ENCODE peak calls at places on chromosomes 2 and 18, in four cellular contexts. D is BJ, X is WERI-Rb-1, H is heart left ventricle. W is an unnamed sample.
A peak's percentile ranks its signal among the peaks of the same experiment; 100 is the strongest.

GRCh38 chr2:95306306-95306895 is 9.3 kb downstream of the KCNIP3 start:
- DNase-seq in D (no peak), X (no peak), H (no peak), W (no peak)

GRCh38 chr2:20108655-20109396 is 57.4 kb upstream of the LAPTM4A start:
- DNase-seq in D (no peak), X (no peak), H (no peak), W (peak; percentile 82)

GRCh38 chr2:25700221-25700660 is 26.9 kb upstream of the DTNB start:
- DNase-seq in D (peak; percentile 19), X (peak; percentile 40), H (no peak), W (peak; percentile 69)

GRCh38 chr2:149858916-149859634 is 271.5 kb upstream of the MMADHC start:
- DNase-seq in D (peak; percentile 22), X (no peak), H (peak; percentile 9), W (peak; percentile 76)

GRCh38 chr2:218671077-218671653 is 637 bp downstream of the RNF25 start:
- DNase-seq in D (no peak), X (no peak), H (no peak), W (peak; percentile 49)

GRCh38 chr2:86747708-86748627 is 27.9 kb downstream of the RMND5A start:
- DNase-seq in D (peak; percentile 57), X (peak; percentile 11), H (no peak), W (peak; percentile 85)

GRCh38 chr2:191318037-191318728 is 73.0 kb downstream of the MYO1B start:
- DNase-seq in D (no peak), X (no peak), H (no peak), W (peak; percentile 82)

GRCh38 chr2:96772903-96773675 is 12.4 kb downstream of the CNNM4 start:
- DNase-seq in D (no peak), X (no peak), H (no peak), W (no peak)

GRCh38 chr2:142750858-142751257 is 126.6 kb upstream of the KYNU start:
- DNase-seq in D (no peak), X (no peak), H (no peak), W (no peak)

GRCh38 chr2:126527836-126528490 is 128.0 kb upstream of the GYPC start:
- DNase-seq in D (no peak), X (peak; percentile 68), H (peak; percentile 67), W (peak; percentile 46)

GRCh38 chr2:70751881-70752280 is 16.1 kb downstream of the ADD2 start:
- DNase-seq in D (no peak), X (no peak), H (no peak), W (no peak)

GRCh38 chr2:190959911-190960788 is 53.8 kb downstream of the STAT1 start:
- DNase-seq in D (no peak), X (no peak), H (no peak), W (peak; percentile 47)

GRCh38 chr2:47086571-47086970 is 68.5 kb downstream of the STPG4 start:
- DNase-seq in D (no peak), X (no peak), H (no peak), W (no peak)

GRCh38 chr2:85852979-85853498 is 35.8 kb downstream of the ST3GAL5 start:
- DNase-seq in D (no peak), X (no peak), H (peak; percentile 31), W (peak; percentile 24)

GRCh38 chr2:177147834-177148233 is 64.8 kb upstream of the HNRNPA3 start:
- DNase-seq in D (no peak), X (peak; percentile 28), H (no peak), W (no peak)

GRCh38 chr2:177147093-177147694 is 65.4 kb upstream of the HNRNPA3 start:
- DNase-seq in D (no peak), X (no peak), H (no peak), W (peak; percentile 76)

GRCh38 chr2:177148477-177149154 is 64.0 kb upstream of the HNRNPA3 start:
- DNase-seq in D (no peak), X (peak; percentile 91), H (peak; percentile 66), W (peak; percentile 68)

GRCh38 chr2:177153805-177154204 is 58.8 kb upstream of the HNRNPA3 start:
- DNase-seq in D (no peak), X (no peak), H (no peak), W (no peak)

GRCh38 chr2:177149155-177149503 is 63.5 kb upstream of the HNRNPA3 start:
- DNase-seq in D (no peak), X (no peak), H (no peak), W (no peak)
- H3K4me3 ChIP-seq in D (no peak overlapping the region), X (no peak overlapping the region), H (no peak overlapping the region), W (no peak overlapping the region)

GRCh38 chr18:69987870-69988269 is 40.2 kb upstream of the CD226 start:
- DNase-seq in D (no peak), X (no peak), H (no peak), W (no peak)

GRCh38 chr18:69980982-69981804 is 33.5 kb upstream of the CD226 start:
- DNase-seq in D (no peak), X (no peak), H (no peak), W (no peak)

GRCh38 chr18:69981948-69982347 is 34.3 kb upstream of the CD226 start:
- DNase-seq in D (no peak), X (no peak), H (no peak), W (no peak)

GRCh38 chr18:69982417-69982816 is 34.7 kb upstream of the CD226 start:
- DNase-seq in D (no peak), X (no peak), H (no peak), W (no peak)

DNA sequence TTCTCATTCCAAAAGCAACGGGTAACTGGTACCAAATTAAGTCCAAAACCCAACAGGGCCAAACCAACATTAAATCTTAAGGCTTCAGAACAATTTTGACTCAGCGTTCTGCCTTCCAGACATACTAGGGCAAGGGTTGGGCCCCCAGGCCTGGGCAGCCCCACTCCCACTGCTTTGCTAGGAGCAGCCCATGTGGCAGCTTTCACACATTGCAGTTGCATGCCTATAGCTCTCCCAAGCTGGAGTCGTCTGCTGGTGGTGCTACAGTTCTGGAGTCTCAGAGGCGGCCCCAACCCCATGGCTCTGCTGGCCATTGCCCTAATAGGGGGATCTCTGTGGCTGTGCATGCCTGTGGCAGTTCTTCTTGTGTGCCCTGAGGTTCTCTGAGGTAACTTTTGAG is 37.6 kb upstream of the CD226 start:
- DNase-seq in D (no peak), X (no peak), H (no peak), W (no peak)
- TF ChIP-seq CTCF in D (no peak), X (no peak), H (no peak), W (no peak)

GRCh38 chr18:50293039-50293438 is 5.5 kb upstream of the CXXC1 start:
- DNase-seq in D (no peak), X (no peak), H (no peak), W (no peak)

GRCh38 chr18:50301074-50301473 is 13.6 kb upstream of the CXXC1 start:
- DNase-seq in D (no peak), X (peak; percentile 56), H (no peak), W (no peak)

GRCh38 chr18:50299626-50300388 is 12.3 kb upstream of the CXXC1 start:
- DNase-seq in D (no peak), X (no peak), H (no peak), W (no peak)

GRCh38 chr18:50298443-50299284 is 11.2 kb upstream of the CXXC1 start:
- DNase-seq in D (no peak), X (no peak), H (no peak), W (no peak)

DNA sequence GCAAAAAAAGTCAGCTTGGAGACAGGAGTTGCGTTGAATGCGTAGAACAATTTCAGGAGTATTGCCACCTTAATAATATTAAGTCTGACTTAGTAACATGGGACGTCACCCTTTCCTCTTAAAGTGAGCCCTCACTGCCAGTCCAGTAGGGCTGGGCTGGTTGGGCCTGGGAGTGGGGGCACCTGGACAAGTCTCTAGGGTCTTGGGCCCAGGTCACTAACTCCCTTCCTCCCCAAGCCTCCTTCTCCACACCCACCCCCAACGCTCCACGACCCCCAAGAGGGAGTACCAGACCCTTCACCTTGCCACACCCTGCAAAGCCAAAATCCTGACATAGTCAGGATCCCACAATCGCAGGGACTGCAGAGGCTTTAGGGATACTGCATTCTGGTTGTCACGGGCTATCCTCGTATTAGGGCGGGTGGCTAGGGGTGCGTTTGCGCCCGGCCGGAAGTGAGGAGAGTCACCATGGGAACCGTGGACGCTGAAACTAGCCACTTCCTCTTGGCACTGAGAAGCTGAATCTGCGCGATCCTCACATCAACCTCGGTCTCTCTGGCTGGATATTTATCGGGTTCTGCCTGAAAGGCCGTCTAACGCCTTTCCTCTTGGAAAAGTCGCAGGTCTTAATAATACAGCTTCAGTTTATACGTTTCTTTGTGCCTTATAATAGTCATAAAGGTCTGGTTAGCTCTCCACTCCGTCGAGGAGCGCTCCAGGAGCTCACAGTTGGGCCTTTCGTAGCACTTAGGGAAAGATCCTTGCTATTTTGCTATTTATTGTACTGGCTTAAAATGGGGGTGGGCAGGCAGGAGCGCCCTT is 10.3 kb upstream of the CXXC1 start:
- DNase-seq in D (no peak), X (peak; percentile 85), H (peak; percentile 77), W (peak; percentile 76)
- H3K4me3 ChIP-seq in D (peak overlapping the region; percentile 48), X (peak overlapping the region; percentile 58), H (peak overlapping the region; percentile 8), W (peak overlapping the region; percentile 54)

DNA sequence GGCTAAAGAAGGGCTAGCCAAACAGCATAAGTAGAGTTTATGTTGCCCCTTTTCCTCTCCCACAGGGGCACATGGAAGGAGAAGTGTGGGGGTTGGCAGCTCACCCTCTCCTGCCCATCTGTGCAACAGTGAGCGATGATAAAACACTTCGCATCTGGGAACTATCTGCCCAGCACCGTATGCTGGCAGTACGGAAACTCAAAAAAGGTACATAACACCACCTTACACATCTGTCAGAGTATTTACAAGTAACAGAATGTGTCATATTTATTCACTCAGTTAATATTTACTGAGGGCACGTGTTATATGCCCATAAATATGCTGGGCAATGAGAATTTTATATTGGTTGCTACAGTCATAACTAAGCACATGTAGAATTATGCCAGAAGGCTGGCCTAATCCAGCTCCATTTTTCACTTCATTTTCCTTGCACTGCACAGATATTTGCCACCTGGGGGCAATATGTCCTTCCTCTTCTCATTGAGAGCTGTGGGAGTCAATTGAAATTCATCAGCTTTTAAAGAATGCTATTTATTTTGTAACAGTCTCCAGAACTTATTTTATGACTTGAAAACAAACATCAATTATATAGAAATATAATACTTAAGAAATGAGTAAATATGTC is 150.6 kb downstream of the RTN4 start:
- DNase-seq in D (no peak), X (no peak), H (no peak), W (peak; percentile 73)
- TF ChIP-seq CTCF in D (peak; percentile 70), X (peak; percentile 45), H (peak; percentile 70), W (peak; percentile 76)

GRCh38 chr2:193520709-193521458 is 1326.2 kb upstream of the TMEFF2 start:
- DNase-seq in D (no peak), X (no peak), H (no peak), W (no peak)

GRCh38 chr2:193521523-193521922 is 1326.8 kb upstream of the TMEFF2 start:
- DNase-seq in D (no peak), X (no peak), H (no peak), W (no peak)

GRCh38 chr2:193517615-193518014 is 1322.9 kb upstream of the TMEFF2 start:
- DNase-seq in D (no peak), X (no peak), H (no peak), W (peak; percentile 38)

GRCh38 chr2:193523662-193524061 is 1328.9 kb upstream of the TMEFF2 start:
- DNase-seq in D (no peak), X (no peak), H (no peak), W (no peak)

DNA sequence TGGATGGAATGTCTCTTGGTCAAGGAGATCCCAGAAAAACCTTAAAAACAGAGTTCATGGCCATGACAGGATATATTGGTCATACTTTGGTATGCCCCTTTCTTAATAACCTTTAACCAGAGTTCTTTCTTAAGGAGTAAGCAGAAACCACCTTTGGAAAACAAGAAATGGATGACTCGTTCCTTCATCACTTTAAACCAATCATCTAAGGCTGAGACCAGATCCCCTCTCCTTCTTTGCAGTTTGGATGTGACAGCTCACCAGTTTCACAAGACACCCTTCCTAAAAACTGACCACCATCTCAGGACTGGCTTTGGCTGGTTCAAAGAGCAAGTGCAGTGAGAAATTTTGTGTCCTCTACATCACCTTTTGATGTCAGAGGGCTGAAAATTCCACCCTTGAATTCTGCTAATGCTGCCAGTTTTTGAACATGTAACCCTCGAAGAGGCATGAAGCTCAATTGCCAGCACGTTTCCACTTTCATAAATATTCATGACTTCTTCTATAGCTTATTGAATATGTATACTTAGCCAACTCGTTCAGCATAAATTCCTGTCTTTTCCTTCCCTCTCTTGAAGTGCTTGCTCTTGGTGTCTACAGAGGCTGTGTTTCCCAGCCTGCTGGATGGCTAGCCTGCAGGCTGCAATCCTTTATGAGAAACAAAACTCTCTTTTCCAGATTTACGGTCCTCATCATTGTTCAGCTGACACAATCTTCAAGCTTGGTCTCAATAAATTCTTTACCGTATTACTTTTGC is 1323.5 kb upstream of the TMEFF2 start:
- DNase-seq in D (peak; percentile 13), X (no peak), H (no peak), W (peak; percentile 91)
- H3K4me3 ChIP-seq in D (no peak overlapping the region), X (no peak overlapping the region), H (no peak overlapping the region), W (no peak overlapping the region)

W was measured in fibroblast of mammary gland.